ENCODE peak calls at places on chromosomes 2 and 18, in nine cellular contexts. One of them, this sample, is unnamed.
A peak's percentile ranks its signal among the peaks of the same experiment; 100 is the strongest.

GRCh38 chr18:27109403-27109802 is 75.7 kb downstream of the CHST9 start:
- DNase-seq in CD8-positive, alpha-beta T cell: no peak
- DNase-seq in sigmoid colon: no peak
- DNase-seq in psoas muscle: no peak
- DNase-seq in spleen: no peak
- DNase-seq in PC-3: no peak
- DNase-seq in lung: no peak
- DNase-seq in cardiac fibroblast: no peak
- DNase-seq in Panc1: no peak
- DNase-seq in this sample: no peak

GRCh38 chr2:119483395-119483753 is 40.9 kb downstream of the SCTR start:
- DNase-seq in sigmoid colon: no peak
- DNase-seq in lung: peak; percentile 27
- DNase-seq in spleen: no peak
- DNase-seq in psoas muscle: no peak
- DNase-seq in Panc1: no peak
- DNase-seq in CD8-positive, alpha-beta T cell: no peak
- DNase-seq in cardiac fibroblast: no peak
- DNase-seq in PC-3: no peak
- DNase-seq in this sample: no peak

GRCh38 chr2:136323212-136323611 is 205.3 kb upstream of the CXCR4 start:
- DNase-seq in PC-3: peak; percentile 30
- DNase-seq in Panc1: no peak
- DNase-seq in spleen: no peak
- DNase-seq in lung: no peak
- DNase-seq in psoas muscle: no peak
- DNase-seq in cardiac fibroblast: no peak
- DNase-seq in sigmoid colon: no peak
- DNase-seq in CD8-positive, alpha-beta T cell: no peak
- DNase-seq in this sample: no peak

GRCh38 chr2:195639238-195639858 is 17.7 kb upstream of the SLC39A10 start:
- DNase-seq in PC-3: no peak
- DNase-seq in sigmoid colon: no peak
- DNase-seq in cardiac fibroblast: no peak
- DNase-seq in CD8-positive, alpha-beta T cell: no peak
- DNase-seq in lung: no peak
- DNase-seq in spleen: no peak
- DNase-seq in Panc1: no peak
- DNase-seq in psoas muscle: no peak
- DNase-seq in this sample: no peak

GRCh38 chr2:172364261-172364660 is 63.1 kb upstream of the ITGA6 start:
- DNase-seq in PC-3: no peak
- DNase-seq in sigmoid colon: no peak
- DNase-seq in cardiac fibroblast: no peak
- DNase-seq in CD8-positive, alpha-beta T cell: no peak
- DNase-seq in Panc1: no peak
- DNase-seq in lung: no peak
- DNase-seq in spleen: no peak
- DNase-seq in psoas muscle: no peak
- DNase-seq in this sample: no peak

GRCh38 chr2:24164416-24164973 is 10.4 kb upstream of the FAM228A start:
- DNase-seq in CD8-positive, alpha-beta T cell: peak; percentile 41
- DNase-seq in sigmoid colon: no peak
- DNase-seq in Panc1: no peak
- DNase-seq in PC-3: peak; percentile 30
- DNase-seq in spleen: no peak
- DNase-seq in lung: no peak
- DNase-seq in psoas muscle: no peak
- DNase-seq in cardiac fibroblast: no peak
- DNase-seq in this sample: no peak

GRCh38 chr2:195202163-195202845 is 454.7 kb upstream of the SLC39A10 start:
- DNase-seq in lung: no peak
- DNase-seq in cardiac fibroblast: no peak
- DNase-seq in sigmoid colon: no peak
- DNase-seq in PC-3: peak; percentile 14
- DNase-seq in Panc1: no peak
- DNase-seq in psoas muscle: no peak
- DNase-seq in CD8-positive, alpha-beta T cell: no peak
- DNase-seq in spleen: no peak
- DNase-seq in this sample: peak; percentile 17

GRCh38 chr2:17226941-17227340 is 291.3 kb downstream of the RAD51AP2 start:
- DNase-seq in sigmoid colon: no peak
- DNase-seq in cardiac fibroblast: no peak
- DNase-seq in PC-3: no peak
- DNase-seq in CD8-positive, alpha-beta T cell: no peak
- DNase-seq in psoas muscle: no peak
- DNase-seq in lung: no peak
- DNase-seq in spleen: no peak
- DNase-seq in Panc1: no peak
- DNase-seq in this sample: no peak

GRCh38 chr2:64417624-64418023 is 36.3 kb upstream of the LGALSL start:
- DNase-seq in Panc1: no peak
- DNase-seq in lung: no peak
- DNase-seq in cardiac fibroblast: no peak
- DNase-seq in CD8-positive, alpha-beta T cell: no peak
- DNase-seq in spleen: no peak
- DNase-seq in PC-3: no peak
- DNase-seq in psoas muscle: no peak
- DNase-seq in sigmoid colon: no peak
- DNase-seq in this sample: no peak

GRCh38 chr2:174076948-174077347 is 111.8 kb upstream of the SP3 start:
- DNase-seq in CD8-positive, alpha-beta T cell: no peak
- DNase-seq in psoas muscle: no peak
- DNase-seq in sigmoid colon: no peak
- DNase-seq in cardiac fibroblast: no peak
- DNase-seq in spleen: no peak
- DNase-seq in lung: no peak
- DNase-seq in PC-3: no peak
- DNase-seq in Panc1: no peak
- DNase-seq in this sample: no peak

GRCh38 chr2:240890691-240891090 is 5.3 kb downstream of the MAB21L4 start:
- DNase-seq in spleen: no peak
- DNase-seq in PC-3: no peak
- DNase-seq in lung: no peak
- DNase-seq in cardiac fibroblast: no peak
- DNase-seq in psoas muscle: peak; percentile 30
- DNase-seq in sigmoid colon: no peak
- DNase-seq in CD8-positive, alpha-beta T cell: no peak
- DNase-seq in Panc1: no peak
- DNase-seq in this sample: no peak

GRCh38 chr2:69299772-69300516 is 87.1 kb downstream of the GFPT1 start:
- DNase-seq in psoas muscle: no peak
- DNase-seq in CD8-positive, alpha-beta T cell: no peak
- DNase-seq in lung: no peak
- DNase-seq in sigmoid colon: no peak
- DNase-seq in PC-3: no peak
- DNase-seq in spleen: no peak
- DNase-seq in Panc1: no peak
- DNase-seq in cardiac fibroblast: peak; percentile 52
- DNase-seq in this sample: no peak

GRCh38 chr2:23497063-23497462 is 112.1 kb downstream of the KLHL29 start:
- DNase-seq in Panc1: no peak
- DNase-seq in psoas muscle: peak; percentile 32
- DNase-seq in lung: no peak
- DNase-seq in sigmoid colon: no peak
- DNase-seq in CD8-positive, alpha-beta T cell: no peak
- DNase-seq in cardiac fibroblast: peak; percentile 59
- DNase-seq in spleen: peak; percentile 36
- DNase-seq in PC-3: peak; percentile 20
- DNase-seq in this sample: peak; percentile 78

GRCh38 chr2:237998530-237998929 is 31.7 kb downstream of the UBE2F start:
- DNase-seq in CD8-positive, alpha-beta T cell: no peak
- DNase-seq in lung: no peak
- DNase-seq in psoas muscle: no peak
- DNase-seq in spleen: no peak
- DNase-seq in Panc1: no peak
- DNase-seq in PC-3: no peak
- DNase-seq in sigmoid colon: no peak
- DNase-seq in cardiac fibroblast: peak; percentile 84
- DNase-seq in this sample: no peak

GRCh38 chr2:70420005-70420580 is 118.2 kb upstream of the FAM136A start:
- DNase-seq in lung: no peak
- DNase-seq in psoas muscle: no peak
- DNase-seq in PC-3: no peak
- DNase-seq in cardiac fibroblast: no peak
- DNase-seq in Panc1: no peak
- DNase-seq in sigmoid colon: no peak
- DNase-seq in spleen: no peak
- DNase-seq in CD8-positive, alpha-beta T cell: no peak
- DNase-seq in this sample: no peak

GRCh38 chr2:37230581-37230980 is 815 bp downstream of the CEBPZ start:
- DNase-seq in CD8-positive, alpha-beta T cell: no peak
- DNase-seq in cardiac fibroblast: peak; percentile 20
- DNase-seq in spleen: no peak
- DNase-seq in PC-3: peak; percentile 26
- DNase-seq in sigmoid colon: no peak
- DNase-seq in Panc1: no peak
- DNase-seq in lung: no peak
- DNase-seq in psoas muscle: no peak
- DNase-seq in this sample: peak; percentile 19

GRCh38 chr2:229805559-229805958 is 91.2 kb upstream of the DNER start:
- DNase-seq in psoas muscle: no peak
- DNase-seq in PC-3: no peak
- DNase-seq in cardiac fibroblast: no peak
- DNase-seq in spleen: no peak
- DNase-seq in CD8-positive, alpha-beta T cell: no peak
- DNase-seq in sigmoid colon: no peak
- DNase-seq in Panc1: no peak
- DNase-seq in lung: no peak
- DNase-seq in this sample: no peak

GRCh38 chr2:64711260-64711659 is 57.5 kb upstream of the SERTAD2 start:
- DNase-seq in PC-3: no peak
- DNase-seq in CD8-positive, alpha-beta T cell: no peak
- DNase-seq in Panc1: no peak
- DNase-seq in cardiac fibroblast: peak; percentile 56
- DNase-seq in psoas muscle: no peak
- DNase-seq in sigmoid colon: no peak
- DNase-seq in lung: no peak
- DNase-seq in spleen: no peak
- DNase-seq in this sample: no peak

GRCh38 chr18:62596145-62597005 is 73.5 kb downstream of the ZCCHC2 start:
- DNase-seq in sigmoid colon: no peak
- DNase-seq in CD8-positive, alpha-beta T cell: no peak
- DNase-seq in cardiac fibroblast: no peak
- DNase-seq in PC-3: no peak
- DNase-seq in spleen: no peak
- DNase-seq in lung: no peak
- DNase-seq in psoas muscle: no peak
- DNase-seq in Panc1: no peak
- DNase-seq in this sample: no peak

DNA sequence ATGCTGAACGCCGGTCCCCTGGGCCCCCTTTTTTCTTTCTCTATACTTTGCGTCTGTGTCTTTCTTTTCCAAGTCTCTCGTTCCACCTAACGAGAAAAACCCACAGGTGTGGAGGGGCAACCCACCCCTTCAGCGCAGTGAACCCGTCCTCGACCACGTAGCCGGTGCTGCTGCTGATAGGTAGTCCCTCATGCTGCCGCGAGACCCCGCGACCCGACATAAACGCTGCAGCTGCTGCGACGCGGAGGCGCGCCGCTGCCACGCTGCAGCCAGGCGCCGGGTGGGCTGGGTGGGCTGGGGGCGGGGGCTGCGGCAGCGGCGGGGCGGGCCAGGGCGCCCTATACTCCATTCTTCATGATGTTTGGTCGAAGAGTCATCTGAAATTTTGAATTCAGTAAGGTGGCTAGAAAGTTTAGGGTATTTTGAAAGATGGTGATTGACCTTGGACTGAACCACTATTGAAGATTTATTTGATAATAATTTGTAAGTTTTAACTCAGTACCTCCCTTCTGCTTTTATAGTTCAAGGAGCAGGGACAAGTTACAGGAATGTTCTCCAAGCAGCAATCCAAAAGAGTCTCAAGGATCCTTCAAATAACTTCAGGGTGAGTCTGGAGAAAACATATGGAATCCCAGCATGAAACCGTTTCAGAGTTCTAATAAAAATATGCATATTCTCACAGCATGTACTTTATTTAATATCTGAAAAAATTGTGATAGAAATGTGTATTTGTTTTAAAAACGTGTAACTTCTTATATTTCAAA is 24.1 kb downstream of the CFLAR start:
- DNase-seq in psoas muscle: no peak
- DNase-seq in CD8-positive, alpha-beta T cell: no peak
- DNase-seq in spleen: peak; percentile 64
- DNase-seq in cardiac fibroblast: no peak
- DNase-seq in lung: no peak
- DNase-seq in PC-3: no peak
- DNase-seq in sigmoid colon: no peak
- DNase-seq in Panc1: no peak
- DNase-seq in this sample: no peak
- H3K4me3 ChIP-seq in psoas muscle: no peak overlapping the region
- H3K4me3 ChIP-seq in CD8-positive, alpha-beta T cell: no peak overlapping the region
- H3K4me3 ChIP-seq in spleen: no peak overlapping the region
- H3K4me3 ChIP-seq in cardiac fibroblast: no peak overlapping the region
- H3K4me3 ChIP-seq in lung: no peak overlapping the region
- H3K4me3 ChIP-seq in PC-3: no peak overlapping the region
- H3K4me3 ChIP-seq in sigmoid colon: no peak overlapping the region
- H3K4me3 ChIP-seq in Panc1: no peak overlapping the region
- H3K4me3 ChIP-seq in this sample: no peak overlapping the region

DNA sequence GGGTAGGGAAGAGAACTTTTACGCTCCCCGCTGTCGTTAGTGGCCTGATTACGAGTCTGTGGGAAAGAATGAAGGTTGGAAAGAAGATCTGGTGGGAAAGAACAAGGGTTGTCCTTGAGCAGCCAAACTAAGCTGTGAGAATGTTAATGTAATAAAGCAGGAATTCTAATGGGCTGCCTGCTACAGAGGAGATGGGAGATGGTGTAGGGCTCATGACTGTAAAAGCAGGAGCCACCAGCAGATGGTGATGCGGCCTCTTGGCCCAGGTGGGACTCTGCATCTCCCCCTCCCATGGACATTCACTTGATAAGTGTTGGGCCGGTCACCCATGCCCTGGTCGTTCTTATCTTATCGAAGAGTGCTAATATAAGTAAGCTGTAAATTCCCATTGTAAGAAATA is 150.0 kb downstream of the NEDD4L start:
- DNase-seq in psoas muscle: no peak
- DNase-seq in PC-3: peak; percentile 6
- DNase-seq in lung: no peak
- DNase-seq in sigmoid colon: no peak
- DNase-seq in Panc1: no peak
- DNase-seq in CD8-positive, alpha-beta T cell: no peak
- DNase-seq in cardiac fibroblast: no peak
- DNase-seq in spleen: no peak
- DNase-seq in this sample: no peak
- TF ChIP-seq CTCF in psoas muscle: no peak
- TF ChIP-seq CTCF in PC-3: peak; percentile 43
- TF ChIP-seq CTCF in lung: no peak
- TF ChIP-seq CTCF in sigmoid colon: no peak
- TF ChIP-seq CTCF in Panc1: peak; percentile 60
- TF ChIP-seq CTCF in CD8-positive, alpha-beta T cell: no peak
- TF ChIP-seq CTCF in cardiac fibroblast: peak; percentile 10
- TF ChIP-seq CTCF in spleen: no peak
- TF ChIP-seq CTCF in this sample: no peak

GRCh38 chr2:200577000-200577399 is 8.8 kb upstream of the AOX1 start:
- DNase-seq in psoas muscle: no peak
- DNase-seq in spleen: no peak
- DNase-seq in cardiac fibroblast: no peak
- DNase-seq in Panc1: no peak
- DNase-seq in PC-3: no peak
- DNase-seq in CD8-positive, alpha-beta T cell: no peak
- DNase-seq in sigmoid colon: no peak
- DNase-seq in lung: no peak
- DNase-seq in this sample: no peak
- H3K4me3 ChIP-seq in psoas muscle: no peak overlapping the region
- H3K4me3 ChIP-seq in spleen: no peak overlapping the region
- H3K4me3 ChIP-seq in cardiac fibroblast: no peak overlapping the region
- H3K4me3 ChIP-seq in Panc1: no peak overlapping the region
- H3K4me3 ChIP-seq in PC-3: no peak overlapping the region
- H3K4me3 ChIP-seq in CD8-positive, alpha-beta T cell: no peak overlapping the region
- H3K4me3 ChIP-seq in sigmoid colon: no peak overlapping the region
- H3K4me3 ChIP-seq in lung: no peak overlapping the region
- H3K4me3 ChIP-seq in this sample: no peak overlapping the region

GRCh38 chr2:160581448-160581847 is 87.8 kb upstream of the RBMS1 start:
- DNase-seq in spleen: no peak
- DNase-seq in Panc1: no peak
- DNase-seq in lung: no peak
- DNase-seq in cardiac fibroblast: no peak
- DNase-seq in sigmoid colon: no peak
- DNase-seq in PC-3: no peak
- DNase-seq in CD8-positive, alpha-beta T cell: no peak
- DNase-seq in psoas muscle: no peak
- DNase-seq in this sample: no peak
- TF ChIP-seq CTCF in spleen: no peak
- TF ChIP-seq CTCF in Panc1: peak; percentile 17
- TF ChIP-seq CTCF in lung: no peak
- TF ChIP-seq CTCF in cardiac fibroblast: no peak
- TF ChIP-seq CTCF in sigmoid colon: no peak
- TF ChIP-seq CTCF in PC-3: peak; percentile 31
- TF ChIP-seq CTCF in CD8-positive, alpha-beta T cell: no peak
- TF ChIP-seq CTCF in psoas muscle: no peak
- TF ChIP-seq CTCF in this sample: no peak